ENCODE peak calls at places on chromosomes 4 and X, in six cellular contexts. One of them, this sample, is unnamed.

GRCh38 chr4:90190510-90190909 is 63.3 kb downstream of the CCSER1 start:
- DNase-seq in Daoy: no peak
- DNase-seq in D341Med: no peak
- DNase-seq in NCI-H1417: no peak
- DNase-seq in upper lobe of left lung: no peak
- DNase-seq in T-helper 17 cell: no peak
- DNase-seq in this sample: no peak

GRCh38 chr4:154416183-154416543 is 75.4 kb downstream of the DCHS2 start:
- DNase-seq in NCI-H1417: peak
- DNase-seq in T-helper 17 cell: no peak
- DNase-seq in Daoy: peak
- DNase-seq in D341Med: no peak
- DNase-seq in upper lobe of left lung: peak
- DNase-seq in this sample: no peak

GRCh38 chr4:183924362-183925044 is 19.4 kb downstream of the STOX2 start:
- DNase-seq in T-helper 17 cell: no peak
- DNase-seq in upper lobe of left lung: no peak
- DNase-seq in Daoy: no peak
- DNase-seq in NCI-H1417: no peak
- DNase-seq in D341Med: no peak
- DNase-seq in this sample: no peak

GRCh38 chrX:56233682-56234081 is 1.5 kb downstream of the KLF8 start:
- DNase-seq in T-helper 17 cell: peak
- DNase-seq in NCI-H1417: no peak
- DNase-seq in D341Med: no peak
- DNase-seq in Daoy: peak
- DNase-seq in upper lobe of left lung: peak
- DNase-seq in this sample: no peak

GRCh38 chr4:7367894-7368293 is 66.8 kb downstream of the PSAPL1 start:
- DNase-seq in upper lobe of left lung: no peak
- DNase-seq in Daoy: no peak
- DNase-seq in T-helper 17 cell: no peak
- DNase-seq in NCI-H1417: no peak
- DNase-seq in D341Med: peak
- DNase-seq in this sample: no peak

GRCh38 chr4:151561551-151562256 is 152.7 kb downstream of the FHIP1A start:
- DNase-seq in D341Med: no peak
- DNase-seq in upper lobe of left lung: no peak
- DNase-seq in T-helper 17 cell: no peak
- DNase-seq in Daoy: no peak
- DNase-seq in NCI-H1417: no peak
- DNase-seq in this sample: no peak

GRCh38 chr4:8089862-8090261 is 68.8 kb downstream of the ABLIM2 start:
- DNase-seq in T-helper 17 cell: no peak
- DNase-seq in NCI-H1417: no peak
- DNase-seq in Daoy: no peak
- DNase-seq in upper lobe of left lung: no peak
- DNase-seq in D341Med: no peak
- DNase-seq in this sample: no peak

GRCh38 chr4:1111259-1111809 is 2.0 kb downstream of the RNF212 start:
- DNase-seq in NCI-H1417: no peak
- DNase-seq in T-helper 17 cell: no peak
- DNase-seq in upper lobe of left lung: peak
- DNase-seq in Daoy: no peak
- DNase-seq in D341Med: no peak
- DNase-seq in this sample: no peak

GRCh38 chr4:20615492-20616136 is 84.6 kb upstream of the PACRGL start:
- DNase-seq in T-helper 17 cell: no peak
- DNase-seq in NCI-H1417: no peak
- DNase-seq in upper lobe of left lung: no peak
- DNase-seq in Daoy: peak
- DNase-seq in D341Med: no peak
- DNase-seq in this sample: no peak

GRCh38 chr4:169621754-169622481 is 1.5 kb downstream of the CLCN3 start:
- DNase-seq in NCI-H1417: no peak
- DNase-seq in upper lobe of left lung: no peak
- DNase-seq in Daoy: peak
- DNase-seq in D341Med: no peak
- DNase-seq in T-helper 17 cell: peak
- DNase-seq in this sample: no peak

GRCh38 chrX:86263526-86263925 is 115.3 kb downstream of the DACH2 start:
- DNase-seq in NCI-H1417: no peak
- DNase-seq in upper lobe of left lung: no peak
- DNase-seq in D341Med: no peak
- DNase-seq in T-helper 17 cell: no peak
- DNase-seq in Daoy: no peak
- DNase-seq in this sample: no peak

GRCh38 chrX:21802844-21803243 is 36.6 kb upstream of the MBTPS2 start:
- DNase-seq in NCI-H1417: no peak
- DNase-seq in D341Med: no peak
- DNase-seq in Daoy: no peak
- DNase-seq in upper lobe of left lung: no peak
- DNase-seq in T-helper 17 cell: no peak
- DNase-seq in this sample: no peak

GRCh38 chrX:153635788-153636668 is 11.0 kb upstream of the DUSP9 start:
- DNase-seq in Daoy: peak
- DNase-seq in D341Med: peak
- DNase-seq in T-helper 17 cell: no peak
- DNase-seq in NCI-H1417: no peak
- DNase-seq in upper lobe of left lung: no peak
- DNase-seq in this sample: no peak

This sample was measured in type B pancreatic cell.